ENCODE peak calls at places on chromosomes 16 and 17, in four cellular contexts. O is PC-9, Q is neuronal stem cell, Z is Karpas-422. I is an unnamed sample. For H3K4me1, the result is how much of the 10 kb centered on the place peaks cover.

GRCh38 chr17:61729690-61730268 is 133.5 kb downstream of the BRIP1 start:
- DNase-seq in Z (no peak), Q (no peak), O (no peak), I (no peak)

GRCh38 chr16:82855471-82855870 is 228.7 kb downstream of the CDH13 start:
- DNase-seq in O (no peak), Z (no peak), Q (no peak), I (no peak)

GRCh38 chr16:48277158-48277557 is 29.8 kb upstream of the ABCC11 start:
- DNase-seq in Z (no peak), O (no peak), Q (no peak), I (no peak)

GRCh38 chr16:89922884-89923639 is at the start of gene TUBB3:
- DNase-seq in O (peak), Q (peak), Z (peak), I (no peak)

GRCh38 chr16:47848481-47849109 is 307.2 kb downstream of the ABCC12 start:
- DNase-seq in O (no peak), Q (peak), Z (no peak), I (no peak)

GRCh38 chr16:81841709-81842108 is 62.6 kb downstream of the PLCG2 start:
- DNase-seq in O (no peak), Q (no peak), Z (peak), I (no peak)

GRCh38 chr17:79746955-79747507 is 16.3 kb downstream of the ENPP7 start:
- DNase-seq in Z (no peak), Q (no peak), O (no peak), I (no peak)

GRCh38 chr17:38676706-38677504 is 2.1 kb upstream of the EPOP start:
- DNase-seq in O (peak), Q (peak), Z (peak), I (peak)

GRCh38 chr16:49588061-49588460 is 214.5 kb downstream of the C16orf78 start:
- DNase-seq in Z (no peak), O (no peak), Q (no peak), I (no peak)

GRCh38 chr16:27234603-27235002 is 31.3 kb downstream of the KDM8 start:
- DNase-seq in Z (no peak), Q (no peak), O (no peak), I (no peak)

GRCh38 chr16:27236635-27237228 is 31.8 kb downstream of the NSMCE1 start:
- DNase-seq in Q (no peak), Z (no peak), O (no peak), I (no peak)

GRCh38 chr16:27235055-27235937 is 32.0 kb downstream of the KDM8 start:
- DNase-seq in Z (peak), O (peak), Q (no peak), I (peak)

GRCh38 chr16:27237229-27238015 is 31.1 kb downstream of the NSMCE1 start:
- DNase-seq in Z (no peak), Q (no peak), O (no peak), I (peak)

GRCh38 chr16:27235938-27236245 is 32.6 kb downstream of the KDM8 start:
- DNase-seq in O (no peak), Z (no peak), Q (no peak), I (no peak)
- H3K4me1 ChIP-seq in O (under half), Z (under half), Q (under half), I (half or more)

GRCh38 chr17:67364847-67365761 is 1.3 kb downstream of the PSMD12 start:
- DNase-seq in O (no peak), Q (no peak), Z (no peak), I (peak)

GRCh38 chr17:67366193-67367157 is at the start of gene PSMD12:
- DNase-seq in O (peak), Q (peak), Z (peak), I (peak)

GRCh38 chr17:67360880-67361279 is 5.5 kb downstream of the PSMD12 start:
- DNase-seq in O (no peak), Z (no peak), Q (no peak), I (no peak)

GRCh38 chr17:67362173-67362572 is 4.2 kb downstream of the PSMD12 start:
- DNase-seq in O (no peak), Z (no peak), Q (no peak), I (no peak)

DNA sequence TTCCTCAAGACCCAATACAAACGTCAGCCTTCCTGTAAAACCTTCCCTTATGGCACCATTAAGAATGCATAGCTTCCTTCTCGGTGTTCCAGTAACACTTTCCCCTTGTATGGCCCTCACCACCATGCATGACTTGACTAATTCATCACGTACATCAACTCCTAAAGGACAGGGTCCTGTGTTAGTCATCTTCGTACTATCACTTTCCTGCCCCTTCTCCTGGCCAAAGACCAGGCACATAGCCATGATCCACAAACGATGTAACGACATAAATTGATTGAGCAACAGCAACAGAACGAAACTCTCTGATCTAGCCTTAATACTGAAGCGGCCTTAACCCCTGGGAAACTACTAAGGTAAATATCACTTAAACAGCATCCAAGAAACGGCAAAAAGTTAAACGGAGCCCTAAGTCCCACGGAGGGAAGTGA is 600 bp downstream of the PSMD12 start:
- DNase-seq in Q (no peak), Z (peak), O (peak), I (no peak)
- H2AFZ ChIP-seq in Q (peak), Z (no peak), O (peak), I (peak)

DNA sequence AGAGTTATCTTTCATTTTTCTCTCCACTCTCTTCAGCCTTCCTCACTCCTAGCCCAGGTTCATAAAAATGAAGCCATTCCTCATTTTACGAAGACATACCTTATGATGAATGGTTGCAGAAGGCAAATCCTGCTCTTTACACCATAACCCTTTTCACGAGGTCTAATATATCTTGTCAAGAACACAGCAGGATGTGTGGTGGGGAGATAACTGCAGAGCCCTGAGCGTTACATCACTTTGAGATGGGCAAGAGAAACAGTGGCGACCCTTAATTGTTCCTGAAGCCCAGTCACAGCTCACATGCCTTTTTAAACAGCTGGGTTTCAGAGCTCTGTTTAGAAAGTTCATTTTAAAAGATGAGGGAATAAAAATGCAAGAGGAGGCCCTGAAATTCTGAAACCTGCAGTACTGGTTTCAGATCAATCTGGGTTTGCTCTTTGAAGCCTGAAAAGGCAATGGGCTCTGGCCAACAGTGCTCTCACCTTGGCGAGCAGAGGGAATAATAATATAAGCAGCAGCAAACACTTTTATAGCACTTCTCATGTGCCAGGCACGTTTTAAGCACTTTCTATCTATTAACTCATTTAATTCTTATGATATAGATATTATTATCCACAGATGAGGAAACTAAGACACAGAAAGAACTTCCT is 2.9 kb downstream of the FAM117A start:
- DNase-seq in O (no peak), Q (no peak), Z (no peak), I (no peak)
- H3K4me3 ChIP-seq in O (no peak), Q (no peak), Z (no peak), I (no peak)

DNA sequence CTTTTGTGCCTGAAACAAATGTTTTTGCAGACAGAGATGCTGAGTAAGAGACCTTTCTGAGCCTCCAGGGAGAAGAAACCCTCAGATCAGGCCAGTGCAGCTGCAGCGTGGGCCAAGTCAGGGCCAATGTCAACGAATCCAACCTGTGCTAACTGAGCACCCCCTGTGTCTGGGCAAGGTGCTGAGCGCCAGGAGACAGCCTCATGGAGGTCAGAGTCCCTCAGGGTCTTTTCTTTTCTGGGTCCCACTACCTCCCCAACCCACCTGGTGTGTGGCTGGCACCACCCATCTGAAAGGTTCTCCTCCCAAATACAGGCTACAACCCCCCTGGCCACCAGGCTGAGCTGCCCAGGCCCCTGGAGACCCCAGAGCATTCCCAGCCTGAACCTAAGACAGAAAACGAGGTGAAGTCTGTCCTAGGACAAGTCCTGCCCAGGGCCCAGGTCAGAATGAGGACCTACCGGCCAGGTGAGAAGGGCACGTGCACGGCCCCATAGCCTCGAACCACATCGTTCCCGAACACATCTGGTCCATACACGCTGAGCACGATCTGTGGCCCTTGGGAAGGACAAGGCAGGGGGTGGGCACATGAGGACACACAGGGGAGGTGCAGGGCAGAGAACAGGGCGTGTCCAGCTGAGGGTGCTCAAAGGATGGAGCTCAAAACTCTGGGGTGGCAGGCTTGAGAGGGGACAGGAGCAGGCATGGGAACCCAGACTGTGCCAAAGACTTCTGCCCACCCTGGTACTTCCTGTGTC is 15.0 kb downstream of the B9D1 start:
- DNase-seq in O (no peak), Z (no peak), Q (no peak), I (no peak)
- H3K4me1 ChIP-seq in O (under half), Z (under half), Q (under half), I (under half)

DNA sequence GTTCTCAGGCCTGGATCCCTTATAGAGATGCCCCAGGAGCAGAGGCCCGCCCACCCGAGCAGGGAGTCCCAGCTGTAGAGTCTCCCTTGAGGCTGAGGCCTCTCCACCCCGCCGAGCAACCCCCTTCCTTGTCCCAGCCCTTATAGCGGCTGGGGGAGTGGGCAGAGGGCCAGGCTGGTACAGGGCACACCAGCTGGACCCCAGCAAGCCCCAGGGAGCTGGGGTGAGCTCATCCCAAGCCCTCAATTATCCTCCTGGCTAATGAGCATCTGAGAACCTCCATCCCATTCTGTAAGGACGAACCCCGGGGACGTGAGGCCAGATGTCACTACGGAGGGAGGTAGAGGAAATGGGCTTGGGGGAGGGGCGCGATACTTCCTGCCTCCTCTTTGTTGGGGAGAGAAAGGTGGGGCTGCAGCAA is 3.2 kb upstream of the SNN start:
- DNase-seq in Z (no peak), O (no peak), Q (no peak), I (peak)
- H2AFZ ChIP-seq in Z (peak), O (no peak), Q (peak), I (peak)

GRCh38 chr17:33929181-33929724 is 325.8 kb upstream of the CCL2 start:
- DNase-seq in Z (no peak), O (no peak), Q (peak), I (no peak)
- H3K4me3 ChIP-seq in Z (no peak), O (no peak), Q (no peak), I (no peak)

DNA sequence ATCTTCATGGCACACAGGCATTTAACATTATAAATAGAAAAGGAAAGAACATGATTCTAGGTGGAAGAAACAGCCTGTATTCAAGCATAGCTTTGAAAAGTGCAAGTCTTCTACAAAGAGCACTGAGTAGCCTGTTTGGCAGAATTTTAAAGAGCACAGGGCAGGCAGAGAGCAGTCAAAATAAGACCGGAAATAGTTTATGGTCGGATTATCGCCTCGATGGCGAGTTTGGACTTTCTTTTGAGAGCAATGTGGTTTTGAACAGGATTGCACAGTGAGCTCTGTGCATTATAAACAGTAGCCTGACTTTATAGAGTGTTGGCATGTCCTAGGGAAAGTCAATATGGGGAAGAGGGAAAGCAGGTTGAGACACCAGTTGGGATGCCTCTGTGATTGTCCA is 6.2 kb upstream of the TMEM100 start:
- DNase-seq in Z (no peak), Q (no peak), O (no peak), I (no peak)
- H3K4me1 ChIP-seq in Z (under half), Q (under half), O (under half), I (under half)

GRCh38 chr16:66516808-66517585 is 32.9 kb downstream of the TK2 start:
- DNase-seq in Z (peak), O (peak), Q (no peak), I (peak)

GRCh38 chr16:66515543-66516171 is 34.3 kb downstream of the TK2 start:
- DNase-seq in O (no peak), Z (peak), Q (no peak), I (peak)

GRCh38 chr16:66519482-66519881 is 30.4 kb downstream of the TK2 start:
- DNase-seq in O (no peak), Z (no peak), Q (no peak), I (no peak)

GRCh38 chr16:66516172-66516807 is 33.6 kb downstream of the TK2 start:
- DNase-seq in Q (no peak), O (no peak), Z (no peak), I (no peak)

GRCh38 chr16:66517586-66518263 is 32.2 kb downstream of the TK2 start:
- DNase-seq in Z (no peak), O (no peak), Q (no peak), I (no peak)
- H2AFZ ChIP-seq in Z (no peak), O (no peak), Q (peak), I (no peak)

GRCh38 chr16:634996-635395 is 1.1 kb downstream of the METTL26 start:
- DNase-seq in Z (no peak), Q (no peak), O (no peak), I (no peak)
- H3K4me3 ChIP-seq in Z (peak), Q (peak), O (peak), I (peak)